ENCODE peak calls at places on chromosome 1, in seven cellular contexts. E, M, B, Y, A, U and H are unnamed samples.

GRCh38 chr1:222798111-222798510 is 16.7 kb upstream of the DISP1 start:
- DNase-seq in E (no peak), M (no peak), B (no peak), Y (peak; percentile 43), A (no peak), U (no peak), H (no peak)

GRCh38 chr1:212236664-212237220 is 48.5 kb upstream of the PPP2R5A start:
- DNase-seq in E (no peak), M (no peak), B (no peak), Y (no peak), A (no peak), U (no peak), H (no peak)

GRCh38 chr1:60345049-60345448 is 271.5 kb upstream of the C1orf87 start:
- DNase-seq in E (no peak), M (no peak), B (no peak), Y (no peak), A (no peak), U (no peak), H (no peak)

GRCh38 chr1:23790696-23791433 is at the start of gene LYPLA2:
- DNase-seq in E (peak; percentile 91), M (peak; percentile 96), B (peak; percentile 95), Y (peak; percentile 93), A (peak; percentile 99), U (peak; percentile 96), H (peak; percentile 96)

GRCh38 chr1:30140566-30140965 is 582.8 kb downstream of the MATN1 start:
- DNase-seq in E (no peak), M (peak; percentile 21), B (no peak), Y (no peak), A (peak; percentile 55), U (no peak), H (no peak)

GRCh38 chr1:212450331-212450881 is 17.7 kb downstream of the NENF start:
- DNase-seq in E (no peak), M (no peak), B (no peak), Y (no peak), A (peak; percentile 71), U (peak; percentile 46), H (no peak)

GRCh38 chr1:151251656-151252470 is 2.7 kb upstream of the PSMD4 start:
- DNase-seq in E (peak; percentile 56), M (no peak), B (peak; percentile 60), Y (peak; percentile 75), A (peak; percentile 79), U (peak; percentile 60), H (peak; percentile 82)

GRCh38 chr1:179016694-179017382 is 8.9 kb upstream of the FAM20B start:
- DNase-seq in E (peak; percentile 73), M (no peak), B (peak; percentile 94), Y (peak; percentile 75), A (peak; percentile 93), U (peak; percentile 81), H (peak; percentile 94)

GRCh38 chr1:58829861-58830260 is 46.0 kb upstream of the JUN start:
- DNase-seq in E (no peak), M (no peak), B (no peak), Y (no peak), A (no peak), U (no peak), H (no peak)

GRCh38 chr1:203926025-203926540 is 64.7 kb downstream of the SNRPE start:
- DNase-seq in E (no peak), M (no peak), B (no peak), Y (no peak), A (no peak), U (no peak), H (no peak)

GRCh38 chr1:101308935-101309333 is 72.1 kb downstream of the S1PR1 start:
- DNase-seq in E (no peak), M (no peak), B (no peak), Y (no peak), A (no peak), U (no peak), H (no peak)

GRCh38 chr1:152543808-152544207 is 22.8 kb downstream of the LCE3E start:
- DNase-seq in E (no peak), M (no peak), B (no peak), Y (no peak), A (no peak), U (no peak), H (no peak)

GRCh38 chr1:37239225-37239740 is 205.0 kb upstream of the GRIK3 start:
- DNase-seq in E (no peak), M (no peak), B (no peak), Y (no peak), A (no peak), U (no peak), H (no peak)

GRCh38 chr1:226563666-226564065 is 15.1 kb downstream of the STUM start:
- DNase-seq in E (no peak), M (no peak), B (no peak), Y (peak; percentile 60), A (no peak), U (no peak), H (no peak)

GRCh38 chr1:220628431-220628830 is 61.7 kb upstream of the C1orf115 start:
- DNase-seq in E (no peak), M (no peak), B (no peak), Y (no peak), A (no peak), U (no peak), H (no peak)

GRCh38 chr1:242432491-242433095 is 91.9 kb downstream of the PLD5 start:
- DNase-seq in E (no peak), M (no peak), B (no peak), Y (no peak), A (no peak), U (no peak), H (no peak)

GRCh38 chr1:17721444-17721843 is 33.7 kb upstream of the ACTL8 start:
- DNase-seq in E (no peak), M (no peak), B (no peak), Y (no peak), A (no peak), U (no peak), H (no peak)

GRCh38 chr1:62732327-62732726 is 44.1 kb upstream of the DOCK7 start:
- DNase-seq in E (no peak), M (no peak), B (no peak), Y (no peak), A (no peak), U (no peak), H (no peak)

GRCh38 chr1:182210417-182210816 is 148.9 kb upstream of the ZNF648 start:
- DNase-seq in E (no peak), M (no peak), B (no peak), Y (no peak), A (no peak), U (no peak), H (no peak)

GRCh38 chr1:182215797-182216196 is 154.3 kb upstream of the ZNF648 start:
- DNase-seq in E (no peak), M (no peak), B (no peak), Y (no peak), A (no peak), U (no peak), H (no peak)

GRCh38 chr1:182211364-182211763 is 149.9 kb upstream of the ZNF648 start:
- DNase-seq in E (no peak), M (no peak), B (no peak), Y (no peak), A (no peak), U (no peak), H (no peak)

GRCh38 chr1:182217071-182217470 is 155.6 kb upstream of the ZNF648 start:
- DNase-seq in E (no peak), M (no peak), B (no peak), Y (no peak), A (no peak), U (no peak), H (no peak)

GRCh38 chr1:182213163-182213562 is 151.7 kb upstream of the ZNF648 start:
- DNase-seq in E (no peak), M (no peak), B (no peak), Y (no peak), A (no peak), U (no peak), H (no peak)
- H3K27ac ChIP-seq in E (no peak overlapping the region), M (no peak overlapping the region), B (peak overlapping the region; percentile 13), Y (no peak overlapping the region), A (no peak overlapping the region), U (no peak overlapping the region), H (no peak overlapping the region)

GRCh38 chr1:19495816-19496528 is 10.6 kb upstream of the CAPZB start:
- DNase-seq in E (no peak), M (no peak), B (no peak), Y (no peak), A (no peak), U (no peak), H (no peak)
- H3K27ac ChIP-seq in E (no peak overlapping the region), M (peak overlapping the region; percentile 24), B (no peak overlapping the region), Y (no peak overlapping the region), A (no peak overlapping the region), U (peak overlapping the region; percentile 73), H (peak overlapping the region; percentile 53)

GRCh38 chr1:90348934-90349333 is 354.0 kb downstream of the ZNF326 start:
- DNase-seq in E (no peak), M (no peak), B (no peak), Y (no peak), A (no peak), U (no peak), H (no peak)
- H3K27ac ChIP-seq in E (no peak overlapping the region), M (no peak overlapping the region), B (no peak overlapping the region), Y (no peak overlapping the region), A (no peak overlapping the region), U (no peak overlapping the region), H (no peak overlapping the region)

GRCh38 chr1:55375617-55376258 is 160.6 kb upstream of the USP24 start:
- DNase-seq in E (no peak), M (peak; percentile 38), B (no peak), Y (peak; percentile 55), A (no peak), U (peak; percentile 36), H (no peak)
- H3K27ac ChIP-seq in E (no peak overlapping the region), M (no peak overlapping the region), B (no peak overlapping the region), Y (no peak overlapping the region), A (no peak overlapping the region), U (no peak overlapping the region), H (peak overlapping the region; percentile 9)